ENCODE peak calls at places on chromosomes 1 and 21, in seven cellular contexts. One of them, this sample, is unnamed.
A peak's percentile ranks its signal among the peaks of the same experiment; 100 is the strongest.

GRCh38 chr21:38809170-38809878 is 3.6 kb downstream of the ETS2 start:
- DNase-seq in HCT116: no peak
- DNase-seq in SK-N-SH: no peak
- DNase-seq in K562: no peak
- DNase-seq in H1: peak; percentile 37
- DNase-seq in GM12878: no peak
- DNase-seq in HepG2: no peak
- DNase-seq in this sample: no peak

GRCh38 chr1:1899266-1899966 is 8.5 kb upstream of the GNB1 start:
- DNase-seq in HCT116: no peak
- DNase-seq in SK-N-SH: no peak
- DNase-seq in K562: no peak
- DNase-seq in H1: no peak
- DNase-seq in GM12878: no peak
- DNase-seq in HepG2: peak; percentile 69
- DNase-seq in this sample: peak; percentile 30

GRCh38 chr1:76511226-76511625 is 356.1 kb upstream of the ST6GALNAC5 start:
- DNase-seq in HCT116: no peak
- DNase-seq in SK-N-SH: no peak
- DNase-seq in K562: no peak
- DNase-seq in H1: peak; percentile 62
- DNase-seq in GM12878: no peak
- DNase-seq in HepG2: no peak
- DNase-seq in this sample: no peak

GRCh38 chr1:29546496-29546895 is 310.2 kb downstream of the PTPRU start:
- DNase-seq in HCT116: no peak
- DNase-seq in SK-N-SH: no peak
- DNase-seq in K562: no peak
- DNase-seq in H1: no peak
- DNase-seq in GM12878: no peak
- DNase-seq in HepG2: no peak
- DNase-seq in this sample: no peak

GRCh38 chr1:8182034-8182761 is 135.7 kb upstream of the SLC45A1 start:
- DNase-seq in HCT116: peak; percentile 96
- DNase-seq in SK-N-SH: no peak
- DNase-seq in K562: no peak
- DNase-seq in H1: no peak
- DNase-seq in GM12878: peak; percentile 87
- DNase-seq in HepG2: peak; percentile 85
- DNase-seq in this sample: peak; percentile 94

GRCh38 chr1:213530607-213531320 is 457.0 kb upstream of the PROX1 start:
- DNase-seq in HCT116: no peak
- DNase-seq in SK-N-SH: no peak
- DNase-seq in K562: no peak
- DNase-seq in H1: no peak
- DNase-seq in GM12878: no peak
- DNase-seq in HepG2: no peak
- DNase-seq in this sample: no peak

GRCh38 chr1:185574139-185574835 is 159.9 kb upstream of the HMCN1 start:
- DNase-seq in HCT116: no peak
- DNase-seq in SK-N-SH: no peak
- DNase-seq in K562: no peak
- DNase-seq in H1: no peak
- DNase-seq in GM12878: no peak
- DNase-seq in HepG2: no peak
- DNase-seq in this sample: no peak

GRCh38 chr1:13947658-13948057 is 247.7 kb downstream of the PRDM2 start:
- DNase-seq in HCT116: no peak
- DNase-seq in SK-N-SH: no peak
- DNase-seq in K562: peak; percentile 52
- DNase-seq in H1: no peak
- DNase-seq in GM12878: no peak
- DNase-seq in HepG2: no peak
- DNase-seq in this sample: no peak

GRCh38 chr1:26768755-26769154 is 19.0 kb upstream of the PIGV start:
- DNase-seq in HCT116: no peak
- DNase-seq in SK-N-SH: no peak
- DNase-seq in K562: no peak
- DNase-seq in H1: no peak
- DNase-seq in GM12878: no peak
- DNase-seq in HepG2: no peak
- DNase-seq in this sample: no peak

GRCh38 chr1:223417444-223417843 is 24.2 kb downstream of the CCDC185 start:
- DNase-seq in HCT116: no peak
- DNase-seq in SK-N-SH: no peak
- DNase-seq in K562: no peak
- DNase-seq in H1: no peak
- DNase-seq in GM12878: no peak
- DNase-seq in HepG2: peak; percentile 49
- DNase-seq in this sample: no peak

GRCh38 chr1:186440584-186440983 is 20.3 kb downstream of the PDC start:
- DNase-seq in HCT116: no peak
- DNase-seq in SK-N-SH: no peak
- DNase-seq in K562: no peak
- DNase-seq in H1: no peak
- DNase-seq in GM12878: no peak
- DNase-seq in HepG2: no peak
- DNase-seq in this sample: no peak

GRCh38 chr1:209368864-209369598 is 214.5 kb upstream of the CAMK1G start:
- DNase-seq in HCT116: no peak
- DNase-seq in SK-N-SH: no peak
- DNase-seq in K562: no peak
- DNase-seq in H1: no peak
- DNase-seq in GM12878: no peak
- DNase-seq in HepG2: no peak
- DNase-seq in this sample: no peak

GRCh38 chr1:224466151-224466550 is 31.6 kb upstream of the WDR26 start:
- DNase-seq in HCT116: no peak
- DNase-seq in SK-N-SH: no peak
- DNase-seq in K562: no peak
- DNase-seq in H1: no peak
- DNase-seq in GM12878: no peak
- DNase-seq in HepG2: no peak
- DNase-seq in this sample: no peak

GRCh38 chr1:28200234-28200873 is 23.9 kb upstream of the PTAFR start:
- DNase-seq in HCT116: no peak
- DNase-seq in SK-N-SH: no peak
- DNase-seq in K562: no peak
- DNase-seq in H1: no peak
- DNase-seq in GM12878: no peak
- DNase-seq in HepG2: no peak
- DNase-seq in this sample: no peak

GRCh38 chr1:28196330-28196729 is 19.8 kb upstream of the PTAFR start:
- DNase-seq in HCT116: no peak
- DNase-seq in SK-N-SH: no peak
- DNase-seq in K562: no peak
- DNase-seq in H1: no peak
- DNase-seq in GM12878: no peak
- DNase-seq in HepG2: no peak
- DNase-seq in this sample: no peak

GRCh38 chr1:28195780-28196179 is 19.3 kb upstream of the PTAFR start:
- DNase-seq in HCT116: no peak
- DNase-seq in SK-N-SH: no peak
- DNase-seq in K562: no peak
- DNase-seq in H1: no peak
- DNase-seq in GM12878: no peak
- DNase-seq in HepG2: no peak
- DNase-seq in this sample: no peak

GRCh38 chr1:28199328-28200233 is 23.1 kb upstream of the PTAFR start:
- DNase-seq in HCT116: no peak
- DNase-seq in SK-N-SH: no peak
- DNase-seq in K562: no peak
- DNase-seq in H1: no peak
- DNase-seq in GM12878: peak; percentile 99
- DNase-seq in HepG2: no peak
- DNase-seq in this sample: no peak

DNA sequence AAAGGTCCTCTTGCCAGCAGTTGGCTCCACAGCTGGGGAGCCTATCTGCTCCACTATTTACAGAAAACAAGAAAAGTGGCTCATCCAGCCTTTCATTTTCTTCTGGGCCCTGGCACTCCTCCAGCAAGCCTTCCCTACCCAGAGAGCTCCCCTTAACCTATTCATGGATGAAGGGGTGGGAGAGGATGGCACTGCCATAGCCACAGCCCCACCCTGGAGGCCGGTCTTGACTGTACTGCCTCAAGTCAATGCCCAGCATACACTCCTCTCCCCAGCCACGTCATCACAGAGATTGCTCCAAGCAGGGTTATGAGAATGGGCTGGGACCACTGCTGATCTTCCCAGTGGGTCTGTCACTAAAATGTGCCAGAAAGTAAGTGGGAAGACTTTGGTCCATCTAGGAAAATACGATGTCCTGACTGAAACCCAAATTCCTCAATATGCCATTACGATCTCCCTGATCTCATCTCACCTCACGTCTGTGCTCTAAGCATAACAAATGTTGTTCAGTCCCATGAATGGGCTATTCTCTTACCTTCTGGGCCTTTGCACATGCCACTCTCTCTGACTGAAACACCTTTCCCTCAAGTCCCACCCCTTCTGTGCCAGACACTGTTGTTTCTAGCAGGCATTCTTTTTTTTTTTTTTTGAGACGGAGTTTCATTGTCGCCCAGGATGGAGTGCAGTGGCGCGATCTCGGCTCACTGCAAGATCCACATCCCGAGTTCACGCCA is 21.4 kb upstream of the PTAFR start:
- DNase-seq in HCT116: no peak
- DNase-seq in SK-N-SH: no peak
- DNase-seq in K562: no peak
- DNase-seq in H1: no peak
- DNase-seq in GM12878: no peak
- DNase-seq in HepG2: no peak
- DNase-seq in this sample: no peak
- TF ChIP-seq JUND in HCT116: no peak
- TF ChIP-seq JUND in SK-N-SH: no peak
- TF ChIP-seq JUND in K562: no peak
- TF ChIP-seq JUND in H1: no peak
- TF ChIP-seq JUND in GM12878: no peak
- TF ChIP-seq JUND in HepG2: no peak
- TF ChIP-seq JUND in this sample: no peak

GRCh38 chr1:229717774-229718173 is 91.7 kb downstream of the URB2 start:
- DNase-seq in HCT116: no peak
- DNase-seq in SK-N-SH: no peak
- DNase-seq in K562: peak; percentile 42
- DNase-seq in H1: no peak
- DNase-seq in GM12878: no peak
- DNase-seq in HepG2: peak; percentile 42
- DNase-seq in this sample: no peak
- TF ChIP-seq JUND in HCT116: no peak
- TF ChIP-seq JUND in SK-N-SH: no peak
- TF ChIP-seq JUND in K562: no peak
- TF ChIP-seq JUND in H1: no peak
- TF ChIP-seq JUND in GM12878: no peak
- TF ChIP-seq JUND in HepG2: no peak
- TF ChIP-seq JUND in this sample: no peak

GRCh38 chr1:84122780-84123382 is 21.2 kb upstream of the PRKACB start:
- DNase-seq in HCT116: no peak
- DNase-seq in SK-N-SH: peak; percentile 26
- DNase-seq in K562: peak; percentile 71
- DNase-seq in H1: no peak
- DNase-seq in GM12878: no peak
- DNase-seq in HepG2: peak; percentile 38
- DNase-seq in this sample: no peak
- TF ChIP-seq JUND in HCT116: no peak
- TF ChIP-seq JUND in SK-N-SH: no peak
- TF ChIP-seq JUND in K562: no peak
- TF ChIP-seq JUND in H1: no peak
- TF ChIP-seq JUND in GM12878: no peak
- TF ChIP-seq JUND in HepG2: no peak
- TF ChIP-seq JUND in this sample: no peak

GRCh38 chr1:72000809-72001208 is 281.5 kb downstream of the NEGR1 start:
- DNase-seq in HCT116: no peak
- DNase-seq in SK-N-SH: no peak
- DNase-seq in K562: no peak
- DNase-seq in H1: no peak
- DNase-seq in GM12878: no peak
- DNase-seq in HepG2: no peak
- DNase-seq in this sample: no peak
- TF ChIP-seq JUND in HCT116: no peak
- TF ChIP-seq JUND in SK-N-SH: no peak
- TF ChIP-seq JUND in K562: no peak
- TF ChIP-seq JUND in H1: no peak
- TF ChIP-seq JUND in GM12878: no peak
- TF ChIP-seq JUND in HepG2: no peak
- TF ChIP-seq JUND in this sample: no peak

GRCh38 chr1:19208710-19209438 is 1.2 kb downstream of the UBR4 start:
- DNase-seq in HCT116: no peak
- DNase-seq in SK-N-SH: no peak
- DNase-seq in K562: peak; percentile 17
- DNase-seq in H1: no peak
- DNase-seq in GM12878: no peak
- DNase-seq in HepG2: no peak
- DNase-seq in this sample: no peak

GRCh38 chr1:19206947-19207346 is 3.1 kb downstream of the UBR4 start:
- DNase-seq in HCT116: no peak
- DNase-seq in SK-N-SH: no peak
- DNase-seq in K562: peak; percentile 28
- DNase-seq in H1: no peak
- DNase-seq in GM12878: no peak
- DNase-seq in HepG2: no peak
- DNase-seq in this sample: no peak

GRCh38 chr1:19209990-19210771 is at the start of gene UBR4:
- DNase-seq in HCT116: peak; percentile 92
- DNase-seq in SK-N-SH: peak; percentile 96
- DNase-seq in K562: peak; percentile 100
- DNase-seq in H1: peak; percentile 99
- DNase-seq in GM12878: peak; percentile 88
- DNase-seq in HepG2: peak; percentile 94
- DNase-seq in this sample: peak; percentile 37

GRCh38 chr1:19210772-19211549 is 895 bp upstream of the UBR4 start:
- DNase-seq in HCT116: no peak
- DNase-seq in SK-N-SH: no peak
- DNase-seq in K562: peak; percentile 51
- DNase-seq in H1: no peak
- DNase-seq in GM12878: no peak
- DNase-seq in HepG2: no peak
- DNase-seq in this sample: no peak

DNA sequence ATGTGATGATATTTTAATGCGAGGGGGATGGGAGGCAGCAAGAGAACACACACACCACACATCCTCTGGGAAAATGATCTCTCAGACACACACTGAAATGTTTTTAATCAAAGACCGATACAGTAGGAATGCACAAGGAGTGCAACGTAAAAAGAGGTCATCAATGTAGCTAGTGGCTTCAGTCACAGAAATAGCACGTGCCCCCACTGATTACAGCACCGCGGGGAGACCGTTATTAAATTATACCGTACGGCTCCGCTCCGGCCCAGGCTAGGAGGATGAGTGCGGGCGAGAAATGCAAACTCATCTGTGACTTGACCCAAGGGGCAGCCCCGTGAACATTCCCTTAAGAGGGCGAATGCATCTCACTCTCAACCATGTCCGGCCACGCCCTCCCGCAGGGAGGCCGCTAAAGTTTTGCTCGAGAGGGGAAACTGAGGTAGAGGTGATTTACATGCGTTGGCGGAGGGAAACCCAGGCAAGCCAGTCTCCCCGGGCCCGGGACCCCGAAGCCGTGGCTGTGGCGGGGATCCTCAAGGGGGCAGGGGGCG is 552 bp downstream of the UBR4 start:
- DNase-seq in HCT116: no peak
- DNase-seq in SK-N-SH: peak; percentile 36
- DNase-seq in K562: peak; percentile 92
- DNase-seq in H1: no peak
- DNase-seq in GM12878: no peak
- DNase-seq in HepG2: peak; percentile 58
- DNase-seq in this sample: peak; percentile 9
- TF ChIP-seq JUND in HCT116: no peak
- TF ChIP-seq JUND in SK-N-SH: no peak
- TF ChIP-seq JUND in K562: no peak
- TF ChIP-seq JUND in H1: no peak
- TF ChIP-seq JUND in GM12878: no peak
- TF ChIP-seq JUND in HepG2: no peak
- TF ChIP-seq JUND in this sample: no peak

GRCh38 chr1:92481598-92482403 is 4.9 kb downstream of the GFI1 start:
- DNase-seq in HCT116: no peak
- DNase-seq in SK-N-SH: peak; percentile 41
- DNase-seq in K562: no peak
- DNase-seq in H1: peak; percentile 54
- DNase-seq in GM12878: no peak
- DNase-seq in HepG2: no peak
- DNase-seq in this sample: no peak
- TF ChIP-seq JUND in HCT116: no peak
- TF ChIP-seq JUND in SK-N-SH: no peak
- TF ChIP-seq JUND in K562: no peak
- TF ChIP-seq JUND in H1: no peak
- TF ChIP-seq JUND in GM12878: no peak
- TF ChIP-seq JUND in HepG2: no peak
- TF ChIP-seq JUND in this sample: no peak

This sample was measured in T47D.